ENCODE peak calls at places on chromosomes 7 and 10, in seven cellular contexts. Q is lung microvascular endothelial cell; J is NCI-H1930; S is T-helper 9 cell; Y is activated CD4-positive, alpha-beta memory T cell treated with anti-CD3 and anti-CD28 coated beads, Interleukin-2, amount 10 ng/mL, durations not matched to agents 7 days and 5 days; L is AG09319; W is A549. F is an unnamed sample.

GRCh38 chr10:123884907-123885381 is 6.7 kb downstream of the CPXM2 start:
- DNase-seq in Q (no peak), J (no peak), S (no peak), Y (no peak), L (no peak), W (no peak), F (no peak)

GRCh38 chr10:72263613-72264241 is 10.0 kb upstream of the DDIT4 start:
- DNase-seq in Q (peak), J (peak), S (peak), Y (no peak), L (no peak), W (peak), F (no peak)

GRCh38 chr10:12730809-12731519 is 270.5 kb downstream of the CCDC3 start:
- DNase-seq in Q (no peak), J (no peak), S (no peak), Y (no peak), L (peak), W (no peak), F (no peak)

GRCh38 chr7:11379641-11380040 is 406.0 kb downstream of the PHF14 start:
- DNase-seq in Q (no peak), J (no peak), S (no peak), Y (no peak), L (no peak), W (no peak), F (no peak)

GRCh38 chr10:86642021-86642420 is 12.3 kb upstream of the OPN4 start:
- DNase-seq in Q (no peak), J (no peak), S (no peak), Y (no peak), L (no peak), W (no peak), F (no peak)

GRCh38 chr7:117272360-117272759 is 50.5 kb downstream of the WNT2 start:
- DNase-seq in Q (no peak), J (no peak), S (no peak), Y (no peak), L (no peak), W (no peak), F (no peak)

GRCh38 chr10:95655571-95656290 is 780 bp downstream of the ALDH18A1 start:
- DNase-seq in Q (peak), J (no peak), S (no peak), Y (peak), L (no peak), W (peak), F (no peak)

GRCh38 chr7:107463139-107464078 is 6.4 kb upstream of the GPR22 start:
- DNase-seq in Q (peak), J (peak), S (peak), Y (peak), L (peak), W (peak), F (no peak)

GRCh38 chr10:61918140-61918539 is 16.6 kb downstream of the ARID5B start:
- DNase-seq in Q (no peak), J (no peak), S (no peak), Y (no peak), L (no peak), W (no peak), F (no peak)

GRCh38 chr7:117090820-117091219 is 137.5 kb downstream of the ST7 start:
- DNase-seq in Q (no peak), J (no peak), S (no peak), Y (no peak), L (no peak), W (no peak), F (no peak)

GRCh38 chr7:90625562-90625961 is 29.4 kb downstream of the CDK14 start:
- DNase-seq in Q (peak), J (no peak), S (no peak), Y (no peak), L (no peak), W (no peak), F (no peak)

GRCh38 chr7:21346297-21346696 is 81.6 kb upstream of the SP4 start:
- DNase-seq in Q (no peak), J (no peak), S (no peak), Y (no peak), L (no peak), W (no peak), F (no peak)

GRCh38 chr10:18204050-18204449 is 63.8 kb downstream of the CACNB2 start:
- DNase-seq in Q (peak), J (no peak), S (no peak), Y (no peak), L (no peak), W (no peak), F (no peak)

GRCh38 chr10:77699080-77699645 is 61.6 kb upstream of the KCNMA1 start:
- DNase-seq in Q (no peak), J (no peak), S (no peak), Y (no peak), L (no peak), W (no peak), F (no peak)

GRCh38 chr7:156140447-156140846 is 328.2 kb upstream of the SHH start:
- DNase-seq in Q (no peak), J (no peak), S (no peak), Y (no peak), L (no peak), W (no peak), F (no peak)

GRCh38 chr7:381211-382117 is 91.5 kb downstream of the FOXL3 start:
- DNase-seq in Q (no peak), J (no peak), S (peak), Y (no peak), L (no peak), W (no peak), F (no peak)

GRCh38 chr10:120394446-120394845 is 62.6 kb upstream of the PLPP4 start:
- DNase-seq in Q (peak), J (no peak), S (no peak), Y (no peak), L (no peak), W (no peak), F (no peak)

GRCh38 chr10:89838002-89838615 is 136.7 kb downstream of the KIF20B start:
- DNase-seq in Q (no peak), J (no peak), S (no peak), Y (no peak), L (no peak), W (no peak), F (no peak)

GRCh38 chr7:24722386-24723177 is 34.7 kb downstream of the GSDME start:
- DNase-seq in Q (peak), J (peak), S (no peak), Y (peak), L (no peak), W (peak), F (no peak)

GRCh38 chr7:14377646-14378266 is 388.3 kb upstream of the ETV1 start:
- DNase-seq in Q (no peak), J (no peak), S (no peak), Y (no peak), L (peak), W (no peak), F (no peak)

GRCh38 chr10:31820794-31821369 is 107.7 kb downstream of the ARHGAP12 start:
- DNase-seq in Q (no peak), J (no peak), S (no peak), Y (no peak), L (no peak), W (no peak), F (no peak)

GRCh38 chr7:23003505-23004246 is 10.3 kb downstream of the HYCC1 start:
- DNase-seq in Q (no peak), J (no peak), S (no peak), Y (no peak), L (no peak), W (no peak), F (no peak)

GRCh38 chr10:132651511-132652029 is 114.0 kb downstream of the INPP5A start:
- DNase-seq in Q (no peak), J (no peak), S (no peak), Y (no peak), L (no peak), W (no peak), F (no peak)

GRCh38 chr7:28239823-28240204 is 59.2 kb upstream of the JAZF1 start:
- DNase-seq in Q (no peak), J (no peak), S (no peak), Y (peak), L (no peak), W (no peak), F (no peak)

GRCh38 chr10:119006451-119007210 is 22.9 kb upstream of the NANOS1 start:
- DNase-seq in Q (peak), J (no peak), S (no peak), Y (no peak), L (peak), W (peak), F (no peak)

GRCh38 chr7:15829689-15830088 is 143.2 kb upstream of the MEOX2 start:
- DNase-seq in Q (no peak), J (no peak), S (no peak), Y (no peak), L (no peak), W (no peak), F (no peak)

GRCh38 chr10:26738354-26738753 is 40.9 kb downstream of the PDSS1 start:
- DNase-seq in Q (no peak), J (no peak), S (no peak), Y (no peak), L (no peak), W (no peak), F (no peak)

GRCh38 chr10:132687893-132688579 is 97.9 kb downstream of the NKX6-2 start:
- DNase-seq in Q (no peak), J (no peak), S (no peak), Y (no peak), L (no peak), W (no peak), F (no peak)

GRCh38 chr7:28055161-28055544 is 125.4 kb downstream of the JAZF1 start:
- DNase-seq in Q (no peak), J (no peak), S (no peak), Y (no peak), L (no peak), W (peak), F (no peak)

GRCh38 chr7:128891942-128892269 is 18.6 kb downstream of the KCP start:
- DNase-seq in Q (no peak), J (no peak), S (no peak), Y (no peak), L (no peak), W (no peak), F (no peak)

GRCh38 chr7:51350195-51350896 is 33.7 kb upstream of the COBL start:
- DNase-seq in Q (no peak), J (peak), S (no peak), Y (no peak), L (no peak), W (peak), F (no peak)

GRCh38 chr10:85151506-85151905 is 823.1 kb downstream of the CCSER2 start:
- DNase-seq in Q (no peak), J (no peak), S (no peak), Y (no peak), L (no peak), W (no peak), F (no peak)

GRCh38 chr7:94529516-94529915 is 19.9 kb downstream of the CASD1 start:
- DNase-seq in Q (no peak), J (no peak), S (no peak), Y (no peak), L (no peak), W (no peak), F (no peak)